ENCODE peak calls at places on chromosomes 5 and 9, in seven cellular contexts. V is SW 1271, E is caudate nucleus, B is neuronal stem cell, L is stromal cell of bone marrow, F is amygdala, G is NCI-H774. X is an unnamed sample.

GRCh38 chr5:149143470-149143869 is 2.2 kb downstream of the ABLIM3 start:
- DNase-seq in E (no peak), V (no peak), F (no peak), G (no peak), B (no peak), L (no peak), X (peak; percentile 55)

GRCh38 chr5:88503065-88503394 is 234.4 kb upstream of the TMEM161B start:
- DNase-seq in E (no peak), B (no peak), F (no peak), G (no peak), V (no peak), L (no peak), X (no peak)

GRCh38 chr5:96881511-96882115 is 5.3 kb downstream of the ERAP2 start:
- DNase-seq in V (peak; percentile 54), E (no peak), F (no peak), L (no peak), B (no peak), G (no peak), X (peak; percentile 79)

GRCh38 chr5:132225165-132226032 is 2.3 kb downstream of the P4HA2 start:
- DNase-seq in B (no peak), L (peak; percentile 56), F (no peak), V (no peak), E (no peak), G (no peak), X (no peak)

GRCh38 chr5:53071738-53072137 is 37.8 kb downstream of the MOCS2 start:
- DNase-seq in G (no peak), L (no peak), E (no peak), B (no peak), V (no peak), F (no peak), X (no peak)

GRCh38 chr9:29212590-29213373 is 1639.5 kb upstream of the C9orf72 start:
- DNase-seq in G (peak; percentile 11), F (no peak), L (no peak), V (no peak), E (no peak), B (peak; percentile 24), X (no peak)

GRCh38 chr9:38390851-38391250 is 1.7 kb upstream of the ALDH1B1 start:
- DNase-seq in L (no peak), E (no peak), F (no peak), B (no peak), G (no peak), V (no peak), X (no peak)

GRCh38 chr5:24110019-24110615 is 534.7 kb downstream of the CDH10 start:
- DNase-seq in F (no peak), B (peak; percentile 2), G (peak; percentile 44), V (peak; percentile 60), L (peak; percentile 3), E (no peak), X (no peak)

GRCh38 chr5:143121135-143121474 is 282.4 kb downstream of the NR3C1 start:
- DNase-seq in E (no peak), V (no peak), F (no peak), G (no peak), L (no peak), B (no peak), X (no peak)

GRCh38 chr9:80797841-80798688 is 891.3 kb downstream of the TLE1 start:
- DNase-seq in L (no peak), B (no peak), F (no peak), E (no peak), V (no peak), G (no peak), X (no peak)

GRCh38 chr5:149145138-149145537 is 3.8 kb downstream of the ABLIM3 start:
- DNase-seq in E (no peak), F (no peak), G (no peak), L (no peak), B (no peak), V (no peak), X (no peak)

GRCh38 chr5:42715791-42716190 is 40.8 kb upstream of the CCDC152 start:
- DNase-seq in G (no peak), V (no peak), E (no peak), F (no peak), L (peak; percentile 74), B (no peak), X (no peak)

GRCh38 chr5:45385321-45386058 is 310.7 kb downstream of the HCN1 start:
- DNase-seq in V (peak; percentile 95), L (peak; percentile 83), E (no peak), G (no peak), F (no peak), B (no peak), X (peak; percentile 61)

GRCh38 chr5:159820692-159821091 is 95.6 kb upstream of the ADRA1B start:
- DNase-seq in B (no peak), G (no peak), L (no peak), V (no peak), F (no peak), E (no peak), X (no peak)

GRCh38 chr5:167295686-167296015 is 995.8 kb upstream of the WWC1 start:
- DNase-seq in V (peak; percentile 79), F (no peak), L (no peak), B (no peak), E (no peak), G (no peak), X (no peak)

GRCh38 chr5:132687995-132688394 is 14.2 kb downstream of the IL4 start:
- DNase-seq in B (no peak), F (no peak), G (no peak), E (no peak), V (no peak), L (no peak), X (no peak)

GRCh38 chr9:107019216-107019615 is 156.2 kb downstream of the ZNF462 start:
- DNase-seq in L (peak; percentile 84), G (no peak), E (no peak), V (no peak), B (no peak), F (no peak), X (no peak)

GRCh38 chr9:112338561-112338960 is 5.1 kb upstream of the PTBP3 start:
- DNase-seq in B (no peak), E (no peak), V (no peak), G (no peak), L (peak; percentile 57), F (no peak), X (no peak)

GRCh38 chr5:14342306-14342705 is 199.2 kb downstream of the TRIO start:
- DNase-seq in F (no peak), G (no peak), E (no peak), L (no peak), B (no peak), V (no peak), X (peak; percentile 20)